ENCODE peak calls at places on chromosomes 2 and 18, in four cellular contexts. I, M, R and X are unnamed samples.

GRCh38 chr18:1499265-1499664 is 594.6 kb downstream of the ADCYAP1 start:
- DNase-seq in R (no peak), I (no peak), M (no peak), X (no peak)

GRCh38 chr2:180847073-180847472 is 133.3 kb upstream of the UBE2E3 start:
- DNase-seq in I (no peak), M (no peak), R (no peak), X (no peak)

GRCh38 chr18:31204169-31204568 is 41.5 kb upstream of the DSC1 start:
- DNase-seq in R (no peak), M (no peak), I (no peak), X (no peak)

GRCh38 chr2:204505946-204506345 is 39.3 kb upstream of the PARD3B start:
- DNase-seq in I (no peak), M (no peak), R (peak), X (peak)

GRCh38 chr2:69789762-69790600 is 39.5 kb upstream of the GMCL1 start:
- DNase-seq in M (no peak), I (no peak), R (no peak), X (no peak)

GRCh38 chr2:158729873-158730620 is 65.1 kb upstream of the DAPL1 start:
- DNase-seq in M (no peak), I (no peak), R (no peak), X (no peak)

GRCh38 chr2:160087854-160088745 is 25.7 kb upstream of the PLA2R1 start:
- DNase-seq in I (no peak), R (no peak), M (no peak), X (no peak)

GRCh38 chr2:145715601-145716000 is 1195.7 kb upstream of the ZEB2 start:
- DNase-seq in R (no peak), I (no peak), M (no peak), X (no peak)

GRCh38 chr2:128661955-128662564 is 343.4 kb upstream of the HS6ST1 start:
- DNase-seq in R (no peak), I (no peak), M (no peak), X (no peak)

GRCh38 chr18:77065221-77065981 is 67.2 kb downstream of the MBP start:
- DNase-seq in M (peak), I (peak), R (peak), X (peak)

GRCh38 chr2:200695178-200695930 is 109.5 kb downstream of the AOX1 start:
- DNase-seq in M (peak), I (no peak), R (no peak), X (no peak)

GRCh38 chr2:47339745-47340541 is 63.0 kb upstream of the MSH2 start:
- DNase-seq in R (no peak), M (no peak), I (no peak), X (no peak)

GRCh38 chr2:56184500-56184996 is 758 bp downstream of the CCDC85A start:
- DNase-seq in R (no peak), I (no peak), M (peak), X (no peak)

GRCh38 chr18:10590412-10590811 is 64.6 kb downstream of the NAPG start:
- DNase-seq in I (no peak), M (no peak), R (no peak), X (no peak)

GRCh38 chr18:6205706-6206105 is 209.0 kb downstream of the L3MBTL4 start:
- DNase-seq in M (no peak), R (no peak), I (no peak), X (no peak)

GRCh38 chr2:240906911-240907590 is 915 bp downstream of the CROCC2 start:
- DNase-seq in R (no peak), I (no peak), M (peak), X (no peak)

GRCh38 chr2:148998162-148998830 is 40.2 kb upstream of the LYPD6B start:
- DNase-seq in I (no peak), R (no peak), M (no peak), X (no peak)

GRCh38 chr2:24083567-24084385 is 858 bp downstream of the TP53I3 start:
- DNase-seq in M (no peak), R (peak), I (no peak), X (peak)

GRCh38 chr2:26693287-26693849 is 846 bp downstream of the KCNK3 start:
- DNase-seq in M (no peak), R (no peak), I (no peak), X (no peak)

GRCh38 chr18:51068111-51068510 is 38.1 kb downstream of the SMAD4 start:
- DNase-seq in R (peak), M (no peak), I (no peak), X (peak)

GRCh38 chr2:33909945-33910344 is 310.8 kb upstream of the FAM98A start:
- DNase-seq in M (no peak), I (no peak), R (no peak), X (no peak)

GRCh38 chr2:52895726-52896340 is 871.8 kb upstream of the CHAC2 start:
- DNase-seq in I (no peak), M (no peak), R (no peak), X (no peak)

GRCh38 chr18:31739651-31740050 is 21.0 kb downstream of the SLC25A52 start:
- DNase-seq in M (no peak), I (no peak), R (no peak), X (no peak)

GRCh38 chr2:98771771-98772521 is 41.0 kb upstream of the MGAT4A start:
- DNase-seq in I (peak), M (no peak), R (no peak), X (no peak)

GRCh38 chr2:5914831-5915611 is 222.8 kb downstream of the SOX11 start:
- DNase-seq in M (peak), R (no peak), I (no peak), X (no peak)

GRCh38 chr2:191150451-191151314 is at the start of gene STAT4:
- DNase-seq in R (no peak), M (peak), I (peak), X (no peak)

GRCh38 chr2:199777315-199777714 is 73.7 kb downstream of the FTCDNL1 start:
- DNase-seq in R (no peak), I (no peak), M (no peak), X (no peak)

GRCh38 chr2:63000801-63001200 is 49.8 kb upstream of the OTX1 start:
- DNase-seq in R (no peak), I (no peak), M (no peak), X (no peak)